ENCODE peak calls at places on chromosome 12, in four cellular contexts. One of them, this sample, is unnamed.

GRCh38 chr12:69885656-69886055 is 60.6 kb downstream of the MYRFL start:
- DNase-seq in CD8-positive, alpha-beta T cell: no peak
- DNase-seq in neural progenitor cell: no peak
- DNase-seq in dorsolateral prefrontal cortex: no peak
- DNase-seq in this sample: no peak

GRCh38 chr12:106195638-106196037 is 52.2 kb downstream of the CKAP4 start:
- DNase-seq in CD8-positive, alpha-beta T cell: no peak
- DNase-seq in dorsolateral prefrontal cortex: no peak
- DNase-seq in neural progenitor cell: no peak
- DNase-seq in this sample: no peak

GRCh38 chr12:27474344-27474743 is 27.8 kb downstream of the SMCO2 start:
- DNase-seq in CD8-positive, alpha-beta T cell: no peak
- DNase-seq in neural progenitor cell: no peak
- DNase-seq in dorsolateral prefrontal cortex: no peak
- DNase-seq in this sample: peak

GRCh38 chr12:64691227-64691792 is 67.9 kb downstream of the GNS start:
- DNase-seq in dorsolateral prefrontal cortex: no peak
- DNase-seq in CD8-positive, alpha-beta T cell: no peak
- DNase-seq in neural progenitor cell: peak
- DNase-seq in this sample: no peak

GRCh38 chr12:96493101-96493500 is 3.7 kb downstream of the CFAP54 start:
- DNase-seq in CD8-positive, alpha-beta T cell: no peak
- DNase-seq in dorsolateral prefrontal cortex: no peak
- DNase-seq in neural progenitor cell: no peak
- DNase-seq in this sample: no peak

GRCh38 chr12:119574255-119574654 is 19.3 kb upstream of the TMEM233 start:
- DNase-seq in dorsolateral prefrontal cortex: no peak
- DNase-seq in neural progenitor cell: no peak
- DNase-seq in CD8-positive, alpha-beta T cell: no peak
- DNase-seq in this sample: no peak

GRCh38 chr12:43115441-43116160 is 436.4 kb downstream of the ADAMTS20 start:
- DNase-seq in neural progenitor cell: no peak
- DNase-seq in dorsolateral prefrontal cortex: no peak
- DNase-seq in CD8-positive, alpha-beta T cell: no peak
- DNase-seq in this sample: no peak

GRCh38 chr12:102095677-102096263 is 24.1 kb downstream of the NUP37 start:
- DNase-seq in neural progenitor cell: peak
- DNase-seq in CD8-positive, alpha-beta T cell: no peak
- DNase-seq in dorsolateral prefrontal cortex: no peak
- DNase-seq in this sample: no peak

GRCh38 chr12:76030378-76031080 is 1.0 kb downstream of the PHLDA1 start:
- DNase-seq in dorsolateral prefrontal cortex: no peak
- DNase-seq in CD8-positive, alpha-beta T cell: peak
- DNase-seq in neural progenitor cell: peak
- DNase-seq in this sample: no peak

GRCh38 chr12:108845696-108846095 is 11.7 kb downstream of the SSH1 start:
- DNase-seq in CD8-positive, alpha-beta T cell: no peak
- DNase-seq in dorsolateral prefrontal cortex: no peak
- DNase-seq in neural progenitor cell: no peak
- DNase-seq in this sample: no peak

GRCh38 chr12:28512876-28513275 is 322.6 kb downstream of the CCDC91 start:
- DNase-seq in dorsolateral prefrontal cortex: no peak
- DNase-seq in CD8-positive, alpha-beta T cell: no peak
- DNase-seq in neural progenitor cell: no peak
- DNase-seq in this sample: no peak

GRCh38 chr12:4119157-4119761 is 154.3 kb upstream of the CCND2 start:
- DNase-seq in neural progenitor cell: no peak
- DNase-seq in dorsolateral prefrontal cortex: no peak
- DNase-seq in CD8-positive, alpha-beta T cell: no peak
- DNase-seq in this sample: no peak

GRCh38 chr12:22453511-22453910 is 90.8 kb downstream of the C2CD5 start:
- DNase-seq in neural progenitor cell: no peak
- DNase-seq in CD8-positive, alpha-beta T cell: no peak
- DNase-seq in dorsolateral prefrontal cortex: no peak
- DNase-seq in this sample: no peak

GRCh38 chr12:68036642-68037041 is 47.4 kb downstream of the IFNG-AS1 start:
- DNase-seq in CD8-positive, alpha-beta T cell: no peak
- DNase-seq in neural progenitor cell: no peak
- DNase-seq in dorsolateral prefrontal cortex: no peak
- DNase-seq in this sample: no peak

GRCh38 chr12:56116267-56117081 is at the start of gene RPL41:
- DNase-seq in neural progenitor cell: peak
- DNase-seq in dorsolateral prefrontal cortex: peak
- DNase-seq in CD8-positive, alpha-beta T cell: peak
- DNase-seq in this sample: peak

GRCh38 chr12:20601668-20602280 is 93.4 kb upstream of the SLCO1C1 start:
- DNase-seq in neural progenitor cell: peak
- DNase-seq in dorsolateral prefrontal cortex: no peak
- DNase-seq in CD8-positive, alpha-beta T cell: no peak
- DNase-seq in this sample: no peak

DNA sequence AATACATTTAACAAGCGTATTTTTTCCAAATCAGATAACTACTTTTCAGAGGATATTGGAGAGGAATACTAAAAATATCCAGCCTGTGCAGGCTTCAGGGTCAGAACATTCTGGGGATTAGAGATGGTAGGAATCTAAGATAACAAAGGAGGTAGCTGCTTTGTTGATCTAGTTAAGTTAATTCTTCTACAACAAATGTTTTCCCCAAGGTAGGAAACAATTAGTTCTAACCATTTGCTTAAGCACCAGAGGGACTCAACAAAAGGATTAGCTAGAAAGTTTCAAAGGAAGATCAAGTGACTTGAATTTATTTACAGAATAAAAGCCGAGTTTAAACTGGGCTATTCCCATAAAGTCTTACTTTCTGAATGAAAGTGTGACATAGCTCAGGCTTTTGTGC is 524.2 kb downstream of the TMTC2 start:
- DNase-seq in neural progenitor cell: peak
- DNase-seq in dorsolateral prefrontal cortex: no peak
- DNase-seq in CD8-positive, alpha-beta T cell: no peak
- DNase-seq in this sample: no peak
- H3K27ac ChIP-seq in neural progenitor cell: peak
- H3K27ac ChIP-seq in dorsolateral prefrontal cortex: no peak
- H3K27ac ChIP-seq in CD8-positive, alpha-beta T cell: no peak
- H3K27ac ChIP-seq in this sample: no peak

GRCh38 chr12:1934831-1935230 is 16.4 kb upstream of the CACNA2D4 start:
- DNase-seq in CD8-positive, alpha-beta T cell: no peak
- DNase-seq in dorsolateral prefrontal cortex: no peak
- DNase-seq in neural progenitor cell: no peak
- DNase-seq in this sample: no peak

GRCh38 chr12:1935242-1935641 is 16.8 kb upstream of the CACNA2D4 start:
- DNase-seq in neural progenitor cell: no peak
- DNase-seq in CD8-positive, alpha-beta T cell: no peak
- DNase-seq in dorsolateral prefrontal cortex: no peak
- DNase-seq in this sample: no peak

GRCh38 chr12:1936406-1937320 is 18.2 kb upstream of the CACNA2D4 start:
- DNase-seq in dorsolateral prefrontal cortex: peak
- DNase-seq in neural progenitor cell: no peak
- DNase-seq in CD8-positive, alpha-beta T cell: no peak
- DNase-seq in this sample: peak

GRCh38 chr12:1934068-1934467 is 15.6 kb upstream of the CACNA2D4 start:
- DNase-seq in dorsolateral prefrontal cortex: peak
- DNase-seq in CD8-positive, alpha-beta T cell: no peak
- DNase-seq in neural progenitor cell: no peak
- DNase-seq in this sample: no peak

GRCh38 chr12:1935700-1936378 is 17.4 kb upstream of the CACNA2D4 start:
- DNase-seq in CD8-positive, alpha-beta T cell: no peak
- DNase-seq in dorsolateral prefrontal cortex: no peak
- DNase-seq in neural progenitor cell: no peak
- DNase-seq in this sample: no peak
- H3K27ac ChIP-seq in CD8-positive, alpha-beta T cell: no peak
- H3K27ac ChIP-seq in dorsolateral prefrontal cortex: peak
- H3K27ac ChIP-seq in neural progenitor cell: no peak
- H3K27ac ChIP-seq in this sample: no peak

GRCh38 chr12:112321277-112321676 is 61.0 kb downstream of the HECTD4 start:
- DNase-seq in CD8-positive, alpha-beta T cell: no peak
- DNase-seq in dorsolateral prefrontal cortex: no peak
- DNase-seq in neural progenitor cell: no peak
- DNase-seq in this sample: no peak
- H3K27ac ChIP-seq in CD8-positive, alpha-beta T cell: no peak
- H3K27ac ChIP-seq in dorsolateral prefrontal cortex: no peak
- H3K27ac ChIP-seq in neural progenitor cell: no peak
- H3K27ac ChIP-seq in this sample: no peak

GRCh38 chr12:127930122-127930521 is 336.8 kb upstream of the TMEM132C start:
- DNase-seq in neural progenitor cell: no peak
- DNase-seq in CD8-positive, alpha-beta T cell: no peak
- DNase-seq in dorsolateral prefrontal cortex: no peak
- DNase-seq in this sample: no peak
- H3K27ac ChIP-seq in neural progenitor cell: no peak
- H3K27ac ChIP-seq in CD8-positive, alpha-beta T cell: no peak
- H3K27ac ChIP-seq in dorsolateral prefrontal cortex: peak
- H3K27ac ChIP-seq in this sample: no peak

GRCh38 chr12:12333407-12333831 is 16.6 kb downstream of the MANSC1 start:
- DNase-seq in neural progenitor cell: no peak
- DNase-seq in CD8-positive, alpha-beta T cell: no peak
- DNase-seq in dorsolateral prefrontal cortex: no peak
- DNase-seq in this sample: peak
- H3K27ac ChIP-seq in neural progenitor cell: no peak
- H3K27ac ChIP-seq in CD8-positive, alpha-beta T cell: no peak
- H3K27ac ChIP-seq in dorsolateral prefrontal cortex: peak
- H3K27ac ChIP-seq in this sample: peak

GRCh38 chr12:6925543-6926279 is 2.0 kb upstream of the ATN1 start:
- DNase-seq in dorsolateral prefrontal cortex: no peak
- DNase-seq in CD8-positive, alpha-beta T cell: no peak
- DNase-seq in neural progenitor cell: peak
- DNase-seq in this sample: no peak
- H3K27ac ChIP-seq in dorsolateral prefrontal cortex: peak
- H3K27ac ChIP-seq in CD8-positive, alpha-beta T cell: no peak
- H3K27ac ChIP-seq in neural progenitor cell: peak
- H3K27ac ChIP-seq in this sample: peak

DNA sequence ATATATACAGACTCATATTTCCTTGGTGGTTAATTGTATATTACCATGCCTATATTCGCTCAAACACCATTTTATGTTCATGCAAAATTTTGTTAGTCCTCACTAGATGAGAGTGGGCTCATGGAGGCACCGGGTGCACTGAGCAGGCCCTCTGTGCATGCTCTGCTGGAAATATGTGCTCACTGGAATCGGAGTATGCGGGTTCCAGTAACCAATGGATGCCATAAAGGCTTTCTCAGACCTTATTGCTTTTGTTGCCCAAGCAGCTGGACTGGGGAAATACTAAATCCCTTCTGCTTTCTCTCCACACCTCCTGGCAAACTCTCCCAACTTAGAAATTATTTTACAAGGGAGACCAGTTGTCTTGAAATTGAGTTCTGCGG is 7.7 kb upstream of the HOXC6 start:
- DNase-seq in neural progenitor cell: no peak
- DNase-seq in dorsolateral prefrontal cortex: no peak
- DNase-seq in CD8-positive, alpha-beta T cell: no peak
- DNase-seq in this sample: no peak
- H3K27ac ChIP-seq in neural progenitor cell: no peak
- H3K27ac ChIP-seq in dorsolateral prefrontal cortex: no peak
- H3K27ac ChIP-seq in CD8-positive, alpha-beta T cell: no peak
- H3K27ac ChIP-seq in this sample: no peak

DNA sequence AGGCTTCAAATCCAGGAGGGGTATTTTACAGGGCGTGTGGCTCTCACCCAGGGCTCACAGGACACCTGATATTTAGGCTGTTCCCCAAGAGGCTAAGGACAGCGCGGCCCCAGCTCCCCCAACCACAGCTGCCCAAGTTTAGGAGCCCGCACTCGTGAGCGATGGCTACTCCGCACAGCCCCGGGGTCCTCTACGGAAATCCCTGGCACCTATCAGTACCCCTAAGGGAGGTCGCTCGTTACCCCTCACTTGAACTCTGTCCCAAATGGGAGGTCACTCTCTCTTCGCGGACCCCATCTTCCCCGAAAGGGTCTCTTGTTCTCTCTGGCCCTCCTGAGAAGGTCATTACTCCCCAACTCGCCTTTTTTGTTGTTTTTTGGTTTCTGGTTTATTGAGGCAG is 708 bp upstream of the P2RX4 start:
- DNase-seq in neural progenitor cell: no peak
- DNase-seq in dorsolateral prefrontal cortex: no peak
- DNase-seq in CD8-positive, alpha-beta T cell: no peak
- DNase-seq in this sample: no peak
- H3K27ac ChIP-seq in neural progenitor cell: no peak
- H3K27ac ChIP-seq in dorsolateral prefrontal cortex: peak
- H3K27ac ChIP-seq in CD8-positive, alpha-beta T cell: peak
- H3K27ac ChIP-seq in this sample: no peak

This sample was measured in epithelial cell of prostate.